ENCODE peak calls at places on chromosomes 12 and 14, in four cellular contexts. B is sigmoid colon, G is GM13977, M is hypothalamus. Q is an unnamed sample.

GRCh38 chr12:11584213-11584855 is 65.1 kb upstream of the ETV6 start:
- DNase-seq in B (no peak), M (no peak), G (no peak), Q (no peak)

GRCh38 chr12:88219861-88220260 is 77.8 kb downstream of the TMTC3 start:
- DNase-seq in B (no peak), M (no peak), G (no peak), Q (no peak)

GRCh38 chr14:102557434-102558226 is 34.8 kb upstream of the RCOR1 start:
- DNase-seq in B (no peak), G (no peak), M (no peak), Q (no peak)

GRCh38 chr12:49705479-49706267 is 1.5 kb downstream of the FMNL3 start:
- DNase-seq in G (peak; percentile 55), B (peak; percentile 69), M (no peak), Q (peak; percentile 89)

GRCh38 chr14:22088614-22089359 is 415.2 kb upstream of the OR4E1 start:
- DNase-seq in M (no peak), B (no peak), G (no peak), Q (no peak)

GRCh38 chr14:85344847-85345591 is 184.9 kb upstream of the FLRT2 start:
- DNase-seq in G (no peak), M (no peak), B (no peak), Q (peak; percentile 1)

GRCh38 chr12:6332459-6332858 is 9.4 kb downstream of the TNFRSF1A start:
- DNase-seq in B (no peak), G (no peak), M (no peak), Q (no peak)

GRCh38 chr14:25846232-25846631 is 751.6 kb downstream of the NOVA1 start:
- DNase-seq in B (no peak), G (no peak), M (no peak), Q (no peak)

GRCh38 chr14:63707216-63707615 is 20.6 kb downstream of the SGPP1 start:
- DNase-seq in B (no peak), G (no peak), M (no peak), Q (no peak)

GRCh38 chr12:11059041-11059440 is 3.1 kb downstream of the TAS2R46 start:
- DNase-seq in M (no peak), B (no peak), G (no peak), Q (no peak)

GRCh38 chr14:56608682-56609081 is 29.1 kb downstream of the TMEM260 start:
- DNase-seq in B (no peak), M (no peak), G (no peak), Q (no peak)

GRCh38 chr12:69514111-69514510 is 43.9 kb downstream of the FRS2 start:
- DNase-seq in M (no peak), B (no peak), G (no peak), Q (no peak)

GRCh38 chr14:51879170-51879569 is 18.8 kb downstream of the GNG2 start:
- DNase-seq in G (no peak), B (no peak), M (no peak), Q (no peak)

GRCh38 chr14:105197274-105197673 is 16.2 kb upstream of the NUDT14 start:
- DNase-seq in G (peak; percentile 70), M (no peak), B (no peak), Q (no peak)

GRCh38 chr12:9099552-9100190 is 16.0 kb downstream of the A2M start:
- DNase-seq in B (no peak), M (no peak), G (no peak), Q (no peak)

GRCh38 chr12:2284857-2285256 is 232.1 kb downstream of the CACNA1C start:
- DNase-seq in M (peak; percentile 39), G (peak; percentile 49), B (peak; percentile 84), Q (peak; percentile 50)

GRCh38 chr12:15405601-15406000 is 83.3 kb downstream of the PTPRO start:
- DNase-seq in G (no peak), M (no peak), B (no peak), Q (no peak)

GRCh38 chr12:87332987-87333761 is 696.0 kb downstream of the C12orf50 start:
- DNase-seq in B (no peak), M (no peak), G (no peak), Q (peak; percentile 41)

GRCh38 chr14:21486640-21487087 is 9.7 kb downstream of the TOX4 start:
- DNase-seq in G (no peak), M (no peak), B (no peak), Q (no peak)

GRCh38 chr12:59046763-59047534 is 126.6 kb upstream of the LRIG3 start:
- DNase-seq in G (no peak), B (no peak), M (no peak), Q (no peak)

GRCh38 chr12:57455374-57456144 is 452 bp downstream of the INHBE start:
- DNase-seq in M (no peak), B (no peak), G (no peak), Q (peak; percentile 81)

GRCh38 chr12:3802721-3803120 is 49.8 kb upstream of the CRACR2A start:
- DNase-seq in M (no peak), B (no peak), G (no peak), Q (no peak)